ENCODE peak calls at places on chromosomes 11 and 22, in seven cellular contexts. D, B, J, L, N, Z and X are unnamed samples.

GRCh38 chr11:88367310-88367709 is 29.8 kb upstream of the CTSC start:
- DNase-seq in D (no peak), B (no peak), J (no peak), L (no peak), N (no peak), Z (no peak), X (no peak)

GRCh38 chr11:111918390-111919256 is at the start of gene C11orf52:
- DNase-seq in D (peak), B (peak), J (peak), L (peak), N (no peak), Z (peak), X (peak)

GRCh38 chr11:44574620-44575287 is 9.3 kb downstream of the CD82 start:
- DNase-seq in D (peak), B (no peak), J (no peak), L (no peak), N (no peak), Z (no peak), X (peak)

GRCh38 chr22:21778705-21779363 is 43.2 kb upstream of the YPEL1 start:
- DNase-seq in D (no peak), B (no peak), J (no peak), L (no peak), N (no peak), Z (peak), X (peak)

GRCh38 chr11:31323145-31323544 is 46.4 kb downstream of the DCDC1 start:
- DNase-seq in D (no peak), B (no peak), J (no peak), L (no peak), N (no peak), Z (no peak), X (no peak)

GRCh38 chr22:19971276-19972124 is 29.9 kb upstream of the TXNRD2 start:
- DNase-seq in D (no peak), B (no peak), J (no peak), L (no peak), N (no peak), Z (peak), X (no peak)

GRCh38 chr22:47598864-47599263 is 836.4 kb downstream of the TBC1D22A start:
- DNase-seq in D (no peak), B (no peak), J (no peak), L (no peak), N (no peak), Z (no peak), X (no peak)

GRCh38 chr22:46612904-46613605 is 7.1 kb upstream of the GRAMD4 start:
- DNase-seq in D (no peak), B (no peak), J (no peak), L (no peak), N (no peak), Z (no peak), X (no peak)

GRCh38 chr11:128511712-128512111 is 75.6 kb downstream of the ETS1 start:
- DNase-seq in D (no peak), B (no peak), J (no peak), L (no peak), N (no peak), Z (no peak), X (no peak)

GRCh38 chr11:74019104-74019738 is 10.3 kb upstream of the UCP3 start:
- DNase-seq in D (peak), B (no peak), J (no peak), L (no peak), N (no peak), Z (peak), X (no peak)

GRCh38 chr11:44658451-44658850 is 68.3 kb upstream of the TSPAN18 start:
- DNase-seq in D (no peak), B (no peak), J (no peak), L (no peak), N (no peak), Z (no peak), X (peak)

GRCh38 chr22:39240841-39241631 is 3.7 kb downstream of the PDGFB start:
- DNase-seq in D (peak), B (peak), J (peak), L (peak), N (no peak), Z (no peak), X (peak)

GRCh38 chr22:39308614-39309363 is 10.6 kb downstream of the RPL3 start:
- DNase-seq in D (peak), B (peak), J (no peak), L (peak), N (no peak), Z (no peak), X (peak)

GRCh38 chr11:123307276-123307675 is 112.2 kb upstream of the CLMP start:
- DNase-seq in D (no peak), B (no peak), J (no peak), L (no peak), N (no peak), Z (no peak), X (no peak)

GRCh38 chr22:28874816-28875320 is 8.5 kb upstream of the ZNRF3 start:
- DNase-seq in D (no peak), B (no peak), J (no peak), L (no peak), N (no peak), Z (no peak), X (no peak)

GRCh38 chr11:13440100-13440855 is 22.7 kb downstream of the BTBD10 start:
- DNase-seq in D (peak), B (peak), J (peak), L (no peak), N (peak), Z (no peak), X (peak)

GRCh38 chr11:65593518-65594414 is 1.8 kb downstream of the KCNK7 start:
- DNase-seq in D (no peak), B (no peak), J (no peak), L (peak), N (peak), Z (peak), X (peak)

GRCh38 chr11:43868852-43869567 is 11.6 kb upstream of the ALKBH3 start:
- DNase-seq in D (no peak), B (no peak), J (no peak), L (no peak), N (no peak), Z (peak), X (peak)

GRCh38 chr22:39545310-39546063 is 12.9 kb upstream of the RPS19BP1 start:
- DNase-seq in D (peak), B (no peak), J (no peak), L (no peak), N (no peak), Z (no peak), X (peak)

GRCh38 chr22:46064966-46065666 is 85.2 kb upstream of the PPARA start:
- DNase-seq in D (peak), B (no peak), J (no peak), L (no peak), N (peak), Z (no peak), X (no peak)

GRCh38 chr11:35363246-35364100 is 55.9 kb downstream of the SLC1A2 start:
- DNase-seq in D (no peak), B (no peak), J (no peak), L (no peak), N (no peak), Z (no peak), X (peak)

GRCh38 chr11:87819141-87819540 is 356.1 kb downstream of the RAB38 start:
- DNase-seq in D (no peak), B (no peak), J (no peak), L (no peak), N (no peak), Z (no peak), X (peak)

GRCh38 chr11:115481528-115481927 is 22.7 kb downstream of the CADM1 start:
- DNase-seq in D (no peak), B (no peak), J (no peak), L (no peak), N (no peak), Z (no peak), X (no peak)

GRCh38 chr11:4916581-4916980 is 2.6 kb downstream of the OR51G2 start:
- DNase-seq in D (no peak), B (no peak), J (no peak), L (no peak), N (no peak), Z (no peak), X (no peak)

GRCh38 chr11:30143098-30143705 is 87.6 kb upstream of the FSHB start:
- DNase-seq in D (no peak), B (peak), J (no peak), L (no peak), N (no peak), Z (no peak), X (peak)

GRCh38 chr11:125229006-125229405 is 64.5 kb downstream of the PKNOX2 start:
- DNase-seq in D (no peak), B (no peak), J (no peak), L (peak), N (no peak), Z (no peak), X (no peak)

GRCh38 chr11:19558189-19558986 is 154.2 kb upstream of the NAV2 start:
- DNase-seq in D (no peak), B (no peak), J (no peak), L (no peak), N (no peak), Z (no peak), X (no peak)

GRCh38 chr11:70734379-70734778 is 336.1 kb downstream of the CTTN start:
- DNase-seq in D (no peak), B (no peak), J (no peak), L (no peak), N (no peak), Z (no peak), X (no peak)

GRCh38 chr22:30325724-30326703 is 727 bp downstream of the TBC1D10A start:
- DNase-seq in D (peak), B (no peak), J (no peak), L (no peak), N (no peak), Z (no peak), X (no peak)

GRCh38 chr11:65067446-65067845 is 9.1 kb upstream of the NAALADL1 start:
- DNase-seq in D (no peak), B (no peak), J (no peak), L (no peak), N (no peak), Z (no peak), X (no peak)

GRCh38 chr11:65588199-65589054 is 7.2 kb downstream of the KCNK7 start:
- DNase-seq in D (peak), B (no peak), J (peak), L (peak), N (no peak), Z (peak), X (peak)

GRCh38 chr22:47369020-47369419 is 606.6 kb downstream of the TBC1D22A start:
- DNase-seq in D (no peak), B (no peak), J (no peak), L (no peak), N (no peak), Z (peak), X (no peak)

GRCh38 chr11:36817336-36817965 is 219.4 kb upstream of the RAG2 start:
- DNase-seq in D (no peak), B (no peak), J (no peak), L (no peak), N (no peak), Z (no peak), X (no peak)

GRCh38 chr11:63745304-63746170 is 23.0 kb downstream of the ZFTA start:
- DNase-seq in D (no peak), B (no peak), J (no peak), L (no peak), N (no peak), Z (no peak), X (peak)

GRCh38 chr11:62124186-62125113 is 639 bp downstream of the INCENP start:
- DNase-seq in D (peak), B (no peak), J (no peak), L (no peak), N (no peak), Z (peak), X (peak)

GRCh38 chr22:38570841-38571364 is 920 bp upstream of the DMC1 start:
- DNase-seq in D (peak), B (peak), J (peak), L (no peak), N (peak), Z (no peak), X (peak)

DNA sequence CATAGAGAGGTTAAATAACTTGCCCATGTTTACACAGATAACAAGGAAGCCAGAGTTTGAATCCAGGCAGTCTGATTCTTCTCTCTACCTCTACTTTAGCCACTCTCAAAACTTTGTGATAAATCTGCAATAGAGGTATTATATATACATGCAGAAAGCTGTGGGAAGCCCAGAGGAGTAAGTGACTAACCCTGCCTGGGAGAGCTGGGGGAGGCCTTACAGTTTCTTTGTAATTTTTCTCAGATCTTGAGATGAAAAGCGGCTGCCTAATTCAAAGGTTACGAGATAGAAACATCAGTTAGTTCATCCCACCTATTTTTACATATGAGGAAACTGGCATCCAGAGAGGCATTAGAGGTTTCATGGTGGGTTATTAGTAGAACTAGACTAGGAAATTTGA is 4.9 kb downstream of the STIM1 start:
- DNase-seq in D (no peak), B (no peak), J (no peak), L (no peak), N (no peak), Z (no peak), X (no peak)
- H3K4me3 ChIP-seq in D (no peak), B (no peak), J (no peak), L (peak), N (no peak), Z (no peak), X (no peak)

DNA sequence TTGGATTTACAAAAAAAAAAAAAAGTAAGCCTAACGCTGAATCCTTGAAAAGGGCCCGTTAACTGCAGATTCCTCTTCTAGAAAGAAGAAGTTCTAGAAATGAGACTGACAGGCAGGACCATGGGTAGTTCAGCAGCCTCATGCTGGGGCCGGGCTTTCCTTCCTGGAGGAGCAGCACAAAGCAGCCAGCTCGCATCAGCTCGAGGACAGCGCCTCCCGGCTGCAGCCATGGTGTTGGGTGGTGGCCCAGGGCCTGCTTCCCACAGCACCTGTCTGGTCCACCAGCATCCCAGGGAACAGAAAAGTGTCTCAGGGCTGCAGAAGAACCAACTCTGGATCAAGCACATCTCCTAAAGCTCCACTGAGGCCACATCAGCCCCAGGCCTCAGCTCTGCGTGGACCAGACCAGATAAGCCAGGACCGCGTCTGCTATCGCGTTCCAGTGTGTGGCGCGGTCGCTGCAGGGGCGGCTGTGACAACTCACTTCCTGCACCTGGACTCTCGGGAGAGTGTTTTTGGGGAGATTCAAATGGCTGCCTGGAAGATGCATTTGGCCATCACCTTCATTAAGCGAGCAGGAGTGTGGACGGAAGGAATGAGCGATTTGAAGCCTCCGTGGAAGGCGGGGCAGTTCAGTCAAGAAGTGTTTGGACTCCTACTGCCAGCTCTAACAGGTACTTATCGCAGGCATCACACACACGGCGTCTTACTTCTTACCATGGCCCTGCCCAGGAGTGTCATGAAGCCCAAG is 53.5 kb downstream of the MYH9 start:
- DNase-seq in D (peak), B (no peak), J (no peak), L (no peak), N (no peak), Z (no peak), X (no peak)
- TF ChIP-seq CTCF in D (no peak), B (no peak), J (peak), L (peak), N (no peak), Z (no peak), X (peak)

DNA sequence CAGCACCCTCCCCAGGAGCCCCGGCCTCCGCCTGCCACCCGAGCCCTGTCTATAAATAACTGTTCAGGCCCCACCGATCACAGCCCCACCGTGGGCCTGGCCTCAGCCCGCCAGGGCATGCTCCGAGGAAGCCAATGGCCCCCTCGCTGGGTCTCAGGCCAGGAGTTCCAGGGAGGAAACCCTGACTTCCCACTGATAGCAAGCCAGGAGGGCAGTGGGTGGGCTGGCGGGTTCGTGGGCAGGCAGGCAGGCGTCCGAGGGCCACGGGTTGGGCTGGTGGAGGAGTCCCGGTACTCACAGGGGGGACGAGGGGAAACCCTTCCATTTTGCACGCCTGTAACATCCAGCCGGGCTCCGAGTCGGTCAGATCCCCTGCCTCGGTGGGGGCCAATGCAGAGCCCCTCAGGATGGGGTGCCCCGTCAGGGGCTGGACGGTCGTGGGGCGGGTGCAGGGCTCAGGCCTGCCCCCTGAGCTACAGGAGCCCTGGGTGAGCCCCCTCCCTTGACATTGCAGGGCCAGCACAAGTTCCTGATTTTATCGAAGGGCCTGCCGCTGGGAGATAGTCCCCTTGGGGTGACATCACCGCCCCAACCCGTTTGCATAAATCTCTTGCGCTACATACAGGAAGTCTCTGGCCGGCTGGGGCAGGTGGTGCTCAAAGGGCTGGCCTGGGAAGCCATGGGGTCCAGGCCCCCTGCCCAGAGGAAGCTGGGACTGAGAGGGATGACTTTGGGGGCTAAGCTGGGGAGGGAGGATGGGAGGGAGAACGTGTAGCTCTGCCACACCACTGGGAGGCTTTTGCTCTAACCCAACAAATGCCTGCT is at the start of gene SPI1:
- DNase-seq in D (peak), B (no peak), J (peak), L (no peak), N (no peak), Z (no peak), X (no peak)
- H3K4me3 ChIP-seq in D (no peak), B (no peak), J (no peak), L (peak), N (peak), Z (peak), X (no peak)

GRCh38 chr11:113690619-113691569 is 15.2 kb downstream of the TMPRSS5 start:
- DNase-seq in D (peak), B (peak), J (no peak), L (peak), N (no peak), Z (no peak), X (peak)
- TF ChIP-seq CTCF in D (no peak), B (peak), J (peak), L (peak), N (peak), Z (peak), X (peak)

DNA sequence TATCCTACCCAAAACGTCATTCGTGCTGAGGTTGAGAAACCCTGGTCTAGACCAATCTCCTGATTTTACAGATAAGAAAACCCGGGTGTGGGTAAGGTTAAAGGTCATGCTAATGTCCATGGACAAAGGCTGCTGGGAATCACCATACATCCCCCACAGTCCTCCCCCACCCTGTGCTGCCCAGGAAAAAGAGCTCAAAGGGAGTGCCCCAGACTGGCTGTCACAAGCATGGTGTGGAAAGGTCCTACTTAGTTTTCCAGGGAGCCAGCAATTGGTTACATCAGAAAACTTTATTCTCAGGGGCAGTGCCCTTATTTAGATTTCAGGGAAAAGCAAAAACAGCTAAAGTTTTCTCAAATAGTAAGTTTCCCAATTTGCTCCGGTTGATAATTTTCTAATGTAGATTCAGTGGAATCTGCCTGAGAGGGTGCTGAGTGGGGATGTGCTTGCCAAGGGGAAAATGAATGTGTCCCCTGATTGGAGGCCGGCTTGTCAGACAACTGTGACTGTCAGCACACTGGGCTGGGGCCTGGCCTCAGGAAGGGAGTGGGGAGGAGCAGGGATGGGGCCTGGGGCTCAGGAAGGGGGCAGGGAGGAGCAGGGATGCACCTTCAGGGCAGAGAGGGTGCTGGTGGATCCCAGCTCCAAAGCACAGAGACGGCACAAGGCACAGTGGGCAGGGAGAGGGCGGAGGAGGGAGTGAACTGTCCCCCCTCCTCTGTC is 263.7 kb downstream of the KIRREL3 start:
- DNase-seq in D (no peak), B (no peak), J (no peak), L (no peak), N (no peak), Z (no peak), X (no peak)
- H3K4me3 ChIP-seq in D (no peak), B (no peak), J (no peak), L (no peak), N (no peak), Z (no peak), X (no peak)

DNA sequence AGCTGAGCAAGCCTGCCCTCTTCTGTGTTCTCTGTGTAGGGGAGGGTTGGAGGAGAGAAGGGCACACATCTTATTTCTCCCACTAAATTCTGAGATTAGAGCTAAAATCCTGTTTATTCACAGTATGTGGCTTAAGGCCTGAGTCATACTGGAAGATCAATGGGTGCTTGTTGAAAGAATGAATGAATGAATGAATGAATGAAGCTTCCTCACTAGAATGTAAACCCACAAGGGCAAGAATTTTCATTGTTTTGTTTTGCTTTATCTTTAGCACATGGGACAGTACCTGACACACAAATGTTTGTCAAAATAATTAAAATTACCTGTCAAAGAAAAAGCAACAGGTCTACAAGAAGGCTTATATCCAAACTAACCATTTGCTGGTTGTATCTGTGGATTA is 50.6 kb upstream of the PAK1 start:
- DNase-seq in D (no peak), B (no peak), J (no peak), L (no peak), N (no peak), Z (no peak), X (no peak)
- TF ChIP-seq CTCF in D (no peak), B (no peak), J (no peak), L (no peak), N (no peak), Z (no peak), X (no peak)

GRCh38 chr11:22828373-22828772 is 1.2 kb downstream of the SVIP start:
- DNase-seq in D (no peak), B (no peak), J (no peak), L (no peak), N (no peak), Z (no peak), X (no peak)
- H3K4me3 ChIP-seq in D (no peak), B (peak), J (no peak), L (peak), N (peak), Z (no peak), X (peak)